ENCODE peak calls at places on chromosomes 5 and 9, in four cellular contexts. T is CD4-positive, alpha-beta T cell; G is CD8-positive, alpha-beta T cell; C is AG10803. P is an unnamed sample.

GRCh38 chr5:6829150-6829784 is 116.0 kb downstream of the TENT4A start:
- DNase-seq in T (no peak), G (no peak), C (peak), P (no peak)

GRCh38 chr9:109314011-109314531 is 6.8 kb downstream of the EPB41L4B start:
- DNase-seq in T (no peak), G (no peak), C (no peak), P (no peak)

GRCh38 chr9:76646249-76646648 is 118.0 kb upstream of the PCA3 start:
- DNase-seq in T (no peak), G (no peak), C (no peak), P (no peak)

GRCh38 chr9:757246-757881 is 84.1 kb upstream of the DMRT1 start:
- DNase-seq in T (no peak), G (peak), C (peak), P (no peak)

GRCh38 chr9:135484460-135485277 is 5.1 kb downstream of the PPP1R26 start:
- DNase-seq in T (no peak), G (no peak), C (no peak), P (no peak)

GRCh38 chr5:119353686-119354366 is 2.0 kb upstream of the TNFAIP8 start:
- DNase-seq in T (no peak), G (no peak), C (no peak), P (no peak)

GRCh38 chr5:135058326-135058725 is 24.3 kb upstream of the PITX1 start:
- DNase-seq in T (no peak), G (no peak), C (no peak), P (no peak)

GRCh38 chr5:107104774-107105050 is 566.0 kb downstream of the EFNA5 start:
- DNase-seq in T (no peak), G (no peak), C (no peak), P (no peak)

GRCh38 chr9:19934301-19934868 is 145.5 kb upstream of the SLC24A2 start:
- DNase-seq in T (no peak), G (no peak), C (peak), P (no peak)

GRCh38 chr9:84136119-84136868 is 155.7 kb downstream of the RMI1 start:
- DNase-seq in T (no peak), G (no peak), C (peak), P (no peak)

GRCh38 chr9:32875242-32875641 is 91.9 kb downstream of the TMEM215 start:
- DNase-seq in T (no peak), G (no peak), C (no peak), P (no peak)

GRCh38 chr5:55441107-55441771 is 93.5 kb downstream of the PLPP1 start:
- DNase-seq in T (no peak), G (no peak), C (peak), P (no peak)

GRCh38 chr5:32916648-32917047 is 205.5 kb downstream of the NPR3 start:
- DNase-seq in T (no peak), G (no peak), C (peak), P (no peak)

GRCh38 chr9:110104201-110104845 is 103.6 kb downstream of the C9orf152 start:
- DNase-seq in T (no peak), G (no peak), C (peak), P (no peak)

DNA sequence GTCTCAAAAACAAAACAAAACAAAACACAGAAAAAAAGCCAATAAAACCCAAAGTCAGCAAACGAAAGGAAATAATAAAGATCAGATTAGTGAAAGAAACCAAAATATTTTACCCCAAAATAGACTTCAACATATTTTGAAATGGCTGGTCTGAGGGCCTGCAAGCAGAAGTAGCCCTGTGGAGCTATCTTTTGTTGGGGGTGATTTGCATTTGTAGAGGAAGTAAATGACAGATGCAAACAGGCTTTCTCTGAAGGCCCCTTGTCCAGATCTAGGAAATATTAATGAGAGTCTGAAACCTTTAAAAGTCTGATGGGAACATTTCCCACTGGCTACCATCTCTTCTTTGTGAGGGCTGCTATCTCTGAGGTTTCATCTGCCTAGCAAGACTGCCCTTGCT is 74.0 kb downstream of the GCNT4 start:
- DNase-seq in T (no peak), G (no peak), C (no peak), P (no peak)
- TF ChIP-seq CTCF in T (no peak), G (no peak), C (no peak), P (no peak)

GRCh38 chr9:99400184-99400731 is 178.2 kb downstream of the SEC61B start:
- DNase-seq in T (no peak), G (no peak), C (peak), P (no peak)
- TF ChIP-seq CTCF in T (no peak), G (no peak), C (no peak), P (no peak)

DNA sequence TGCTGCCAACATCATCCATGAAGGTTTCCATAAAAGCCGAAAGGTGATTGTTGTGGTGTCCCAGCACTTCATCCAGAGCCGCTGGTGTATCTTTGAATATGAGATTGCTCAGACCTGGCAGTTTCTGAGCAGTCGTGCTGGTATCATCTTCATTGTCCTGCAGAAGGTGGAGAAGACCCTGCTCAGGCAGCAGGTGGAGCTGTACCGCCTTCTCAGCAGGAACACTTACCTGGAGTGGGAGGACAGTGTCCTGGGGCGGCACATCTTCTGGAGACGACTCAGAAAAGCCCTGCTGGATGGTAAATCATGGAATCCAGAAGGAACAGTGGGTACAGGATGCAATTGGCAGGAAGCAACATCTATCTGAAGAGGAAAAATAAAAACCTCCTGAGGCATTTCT is 10.1 kb downstream of the TLR4 start:
- DNase-seq in T (no peak), G (no peak), C (no peak), P (no peak)
- TF ChIP-seq CTCF in T (no peak), G (no peak), C (no peak), P (no peak)

DNA sequence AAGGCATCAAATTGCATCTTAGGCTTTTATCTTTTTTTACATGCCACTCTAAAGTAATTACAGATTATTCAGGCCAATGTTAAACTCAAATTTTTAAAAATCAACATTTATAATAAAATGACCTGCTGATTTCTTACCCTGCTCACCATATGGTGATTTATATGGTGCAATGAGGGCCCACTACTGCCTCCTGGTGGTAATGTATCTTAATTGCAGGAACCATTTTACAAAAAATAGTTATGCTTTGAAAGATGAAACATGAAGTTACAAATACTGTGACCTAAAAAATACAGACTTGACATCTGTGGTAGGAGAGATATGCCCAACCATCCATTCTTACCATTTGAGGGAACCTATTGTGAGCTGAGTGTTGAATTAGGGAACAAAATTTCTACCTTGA is 292.6 kb upstream of the TAS2R1 start:
- DNase-seq in T (no peak), G (no peak), C (no peak), P (no peak)
- TF ChIP-seq CTCF in T (no peak), G (peak), C (peak), P (peak)

DNA sequence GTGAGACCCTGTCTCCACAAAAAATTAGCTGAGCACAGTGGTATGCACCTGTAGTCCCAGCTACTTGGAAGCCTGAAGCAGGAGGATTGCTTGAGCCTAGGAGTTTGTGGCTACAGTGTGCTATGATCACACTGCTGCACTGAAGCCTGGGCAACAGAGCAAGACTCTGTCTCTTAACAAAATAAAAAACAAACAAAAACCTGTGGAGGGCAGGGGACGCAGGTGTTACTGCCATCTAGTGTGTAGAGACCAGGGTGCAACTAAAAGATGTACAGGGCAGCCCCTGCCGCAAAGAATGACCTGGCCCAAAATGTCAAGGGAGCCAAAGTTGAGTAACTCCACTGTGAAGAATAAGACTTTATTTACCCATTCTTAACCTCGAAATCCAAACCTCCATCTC is 27.1 kb downstream of the ASPN start:
- DNase-seq in T (no peak), G (no peak), C (no peak), P (no peak)
- TF ChIP-seq CTCF in T (no peak), G (no peak), C (peak), P (peak)

GRCh38 chr9:14618851-14619250 is 74.4 kb downstream of the ZDHHC21 start:
- DNase-seq in T (no peak), G (no peak), C (no peak), P (no peak)

DNA sequence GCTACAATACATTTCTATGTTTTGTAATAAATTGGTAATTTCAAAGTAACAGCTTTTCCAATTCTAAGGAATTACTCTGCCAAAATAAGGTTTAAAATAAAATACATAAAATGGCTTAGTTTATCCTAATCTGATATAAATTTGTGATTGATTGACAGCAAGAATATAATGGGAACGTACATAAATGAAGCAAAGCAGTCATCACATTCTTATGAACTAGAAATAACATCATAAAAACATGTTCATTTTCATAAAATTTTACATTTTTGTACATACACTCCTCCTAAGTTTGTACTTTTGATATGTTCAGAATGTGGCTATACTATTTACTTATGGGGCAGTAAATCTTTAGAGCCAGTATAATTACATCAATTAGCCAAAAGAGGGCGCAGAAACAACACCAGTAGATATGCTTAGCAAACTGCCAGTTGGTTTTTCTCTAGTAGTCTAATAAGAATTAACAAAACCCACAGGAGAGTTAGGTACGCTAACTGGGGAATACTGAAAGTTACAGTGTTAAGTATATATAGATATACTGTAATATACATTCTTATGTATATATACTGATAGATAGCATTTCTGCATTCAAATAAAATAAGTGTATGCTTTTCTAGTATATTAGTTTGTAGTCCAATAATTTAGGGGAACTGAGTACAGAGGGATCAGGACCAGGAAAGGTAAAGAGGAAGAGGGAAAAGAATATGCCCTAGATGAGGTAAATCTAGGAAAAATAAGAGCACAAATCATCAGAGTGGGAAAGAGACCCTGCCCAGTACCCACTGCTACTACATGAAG is 76.8 kb downstream of the ZDHHC21 start:
- DNase-seq in T (no peak), G (no peak), C (peak), P (no peak)
- TF ChIP-seq CTCF in T (peak), G (peak), C (peak), P (peak)

DNA sequence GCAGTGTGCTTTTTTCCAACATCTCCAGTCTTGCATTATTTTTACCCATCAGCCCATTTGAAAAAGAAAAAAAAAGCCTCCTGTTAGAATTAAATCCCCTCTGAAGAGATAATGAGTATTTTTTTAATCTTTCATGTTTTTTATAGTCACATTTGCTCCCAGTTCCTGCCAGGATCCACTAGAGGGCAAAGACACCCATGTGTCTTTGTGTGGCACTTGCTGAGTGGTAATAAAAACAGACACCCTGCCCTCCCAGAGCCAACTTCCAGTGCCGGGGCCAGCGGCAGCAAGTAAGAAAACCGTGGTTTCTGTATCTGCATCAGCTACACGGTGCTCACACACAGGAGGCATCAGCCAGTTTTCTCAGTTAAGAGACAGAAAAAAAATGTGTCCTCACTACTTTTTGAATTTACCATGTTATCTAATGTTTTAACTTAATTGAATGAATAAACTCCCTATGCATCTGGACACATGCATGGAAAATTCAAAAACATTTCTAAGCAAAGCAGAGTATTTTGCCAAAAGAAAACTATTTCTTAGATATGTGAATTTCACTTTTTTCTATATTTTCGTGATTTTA is 70.2 kb upstream of the PLEKHG4B start:
- DNase-seq in T (no peak), G (no peak), C (peak), P (no peak)
- TF ChIP-seq CTCF in T (no peak), G (no peak), C (peak), P (peak)

GRCh38 chr9:85483214-85483613 is 258.5 kb downstream of the AGTPBP1 start:
- DNase-seq in T (no peak), G (no peak), C (no peak), P (no peak)
- TF ChIP-seq CTCF in T (no peak), G (no peak), C (no peak), P (peak)